ENCODE peak calls at places on chromosomes 11 and 22, in ten cellular contexts. One of them, this sample, is unnamed.

GRCh38 chr22:42796081-42796480 is 61.0 kb downstream of the ARFGAP3 start:
- DNase-seq in hypothalamus: no peak
- DNase-seq in activated CD8-positive, alpha-beta memory T cell treated with anti-CD3 and anti-CD28 coated beads, Interleukin-2, amount 50 U/mL, for 4 hours: no peak
- DNase-seq in GM19239: no peak
- DNase-seq in stimulated activated CD8-positive, alpha-beta memory T cell treated with anti-CD3 and anti-CD28 coated beads, Interleukin-4, amount 100 ng/mL, for 4 hours: no peak
- DNase-seq in GM13976: no peak
- DNase-seq in central memory CD4-positive, alpha-beta T cell: no peak
- DNase-seq in astrocyte of the hippocampus: no peak
- DNase-seq in H1: no peak
- DNase-seq in activated CD4-positive, CD25-positive, alpha-beta regulatory T cell treated with anti-CD3 and anti-CD28 coated beads, Interleukin-2, amount 50 U/mL, for 16 hours: no peak
- DNase-seq in this sample: no peak

GRCh38 chr11:64239662-64240466 is 1.0 kb upstream of the FKBP2 start:
- DNase-seq in hypothalamus: no peak
- DNase-seq in activated CD8-positive, alpha-beta memory T cell treated with anti-CD3 and anti-CD28 coated beads, Interleukin-2, amount 50 U/mL, for 4 hours: no peak
- DNase-seq in GM19239: peak
- DNase-seq in stimulated activated CD8-positive, alpha-beta memory T cell treated with anti-CD3 and anti-CD28 coated beads, Interleukin-4, amount 100 ng/mL, for 4 hours: no peak
- DNase-seq in GM13976: peak
- DNase-seq in central memory CD4-positive, alpha-beta T cell: no peak
- DNase-seq in astrocyte of the hippocampus: no peak
- DNase-seq in H1: no peak
- DNase-seq in activated CD4-positive, CD25-positive, alpha-beta regulatory T cell treated with anti-CD3 and anti-CD28 coated beads, Interleukin-2, amount 50 U/mL, for 16 hours: no peak
- DNase-seq in this sample: no peak

GRCh38 chr11:19938051-19938856 is 222.0 kb downstream of the DBX1 start:
- DNase-seq in hypothalamus: no peak
- DNase-seq in activated CD8-positive, alpha-beta memory T cell treated with anti-CD3 and anti-CD28 coated beads, Interleukin-2, amount 50 U/mL, for 4 hours: peak
- DNase-seq in GM19239: peak
- DNase-seq in stimulated activated CD8-positive, alpha-beta memory T cell treated with anti-CD3 and anti-CD28 coated beads, Interleukin-4, amount 100 ng/mL, for 4 hours: no peak
- DNase-seq in GM13976: peak
- DNase-seq in central memory CD4-positive, alpha-beta T cell: no peak
- DNase-seq in astrocyte of the hippocampus: peak
- DNase-seq in H1: no peak
- DNase-seq in activated CD4-positive, CD25-positive, alpha-beta regulatory T cell treated with anti-CD3 and anti-CD28 coated beads, Interleukin-2, amount 50 U/mL, for 16 hours: no peak
- DNase-seq in this sample: peak

GRCh38 chr11:27352781-27353180 is 10.2 kb downstream of the CCDC34 start:
- DNase-seq in hypothalamus: no peak
- DNase-seq in activated CD8-positive, alpha-beta memory T cell treated with anti-CD3 and anti-CD28 coated beads, Interleukin-2, amount 50 U/mL, for 4 hours: no peak
- DNase-seq in GM19239: no peak
- DNase-seq in stimulated activated CD8-positive, alpha-beta memory T cell treated with anti-CD3 and anti-CD28 coated beads, Interleukin-4, amount 100 ng/mL, for 4 hours: no peak
- DNase-seq in GM13976: no peak
- DNase-seq in central memory CD4-positive, alpha-beta T cell: no peak
- DNase-seq in astrocyte of the hippocampus: no peak
- DNase-seq in H1: no peak
- DNase-seq in activated CD4-positive, CD25-positive, alpha-beta regulatory T cell treated with anti-CD3 and anti-CD28 coated beads, Interleukin-2, amount 50 U/mL, for 16 hours: no peak
- DNase-seq in this sample: no peak

GRCh38 chr11:43626798-43627197 is 53.7 kb upstream of the HSD17B12 start:
- DNase-seq in hypothalamus: no peak
- DNase-seq in activated CD8-positive, alpha-beta memory T cell treated with anti-CD3 and anti-CD28 coated beads, Interleukin-2, amount 50 U/mL, for 4 hours: no peak
- DNase-seq in GM19239: no peak
- DNase-seq in stimulated activated CD8-positive, alpha-beta memory T cell treated with anti-CD3 and anti-CD28 coated beads, Interleukin-4, amount 100 ng/mL, for 4 hours: no peak
- DNase-seq in GM13976: no peak
- DNase-seq in central memory CD4-positive, alpha-beta T cell: no peak
- DNase-seq in astrocyte of the hippocampus: no peak
- DNase-seq in H1: no peak
- DNase-seq in activated CD4-positive, CD25-positive, alpha-beta regulatory T cell treated with anti-CD3 and anti-CD28 coated beads, Interleukin-2, amount 50 U/mL, for 16 hours: no peak
- DNase-seq in this sample: no peak

GRCh38 chr22:41092847-41093371 is 517 bp downstream of the EP300 start:
- DNase-seq in hypothalamus: no peak
- DNase-seq in activated CD8-positive, alpha-beta memory T cell treated with anti-CD3 and anti-CD28 coated beads, Interleukin-2, amount 50 U/mL, for 4 hours: peak
- DNase-seq in GM19239: peak
- DNase-seq in stimulated activated CD8-positive, alpha-beta memory T cell treated with anti-CD3 and anti-CD28 coated beads, Interleukin-4, amount 100 ng/mL, for 4 hours: no peak
- DNase-seq in GM13976: peak
- DNase-seq in central memory CD4-positive, alpha-beta T cell: peak
- DNase-seq in astrocyte of the hippocampus: peak
- DNase-seq in H1: no peak
- DNase-seq in activated CD4-positive, CD25-positive, alpha-beta regulatory T cell treated with anti-CD3 and anti-CD28 coated beads, Interleukin-2, amount 50 U/mL, for 16 hours: no peak
- DNase-seq in this sample: peak

GRCh38 chr11:94767701-94768601 is at the start of gene AMOTL1:
- DNase-seq in hypothalamus: peak
- DNase-seq in activated CD8-positive, alpha-beta memory T cell treated with anti-CD3 and anti-CD28 coated beads, Interleukin-2, amount 50 U/mL, for 4 hours: peak
- DNase-seq in GM19239: peak
- DNase-seq in stimulated activated CD8-positive, alpha-beta memory T cell treated with anti-CD3 and anti-CD28 coated beads, Interleukin-4, amount 100 ng/mL, for 4 hours: no peak
- DNase-seq in GM13976: peak
- DNase-seq in central memory CD4-positive, alpha-beta T cell: no peak
- DNase-seq in astrocyte of the hippocampus: peak
- DNase-seq in H1: peak
- DNase-seq in activated CD4-positive, CD25-positive, alpha-beta regulatory T cell treated with anti-CD3 and anti-CD28 coated beads, Interleukin-2, amount 50 U/mL, for 16 hours: no peak
- DNase-seq in this sample: peak

GRCh38 chr11:120017582-120017981 is 120.3 kb downstream of the TRIM29 start:
- DNase-seq in hypothalamus: no peak
- DNase-seq in activated CD8-positive, alpha-beta memory T cell treated with anti-CD3 and anti-CD28 coated beads, Interleukin-2, amount 50 U/mL, for 4 hours: no peak
- DNase-seq in GM19239: no peak
- DNase-seq in stimulated activated CD8-positive, alpha-beta memory T cell treated with anti-CD3 and anti-CD28 coated beads, Interleukin-4, amount 100 ng/mL, for 4 hours: no peak
- DNase-seq in GM13976: no peak
- DNase-seq in central memory CD4-positive, alpha-beta T cell: no peak
- DNase-seq in astrocyte of the hippocampus: no peak
- DNase-seq in H1: no peak
- DNase-seq in activated CD4-positive, CD25-positive, alpha-beta regulatory T cell treated with anti-CD3 and anti-CD28 coated beads, Interleukin-2, amount 50 U/mL, for 16 hours: no peak
- DNase-seq in this sample: no peak

GRCh38 chr11:2210366-2211112 is 38.9 kb upstream of the TH start:
- DNase-seq in hypothalamus: no peak
- DNase-seq in activated CD8-positive, alpha-beta memory T cell treated with anti-CD3 and anti-CD28 coated beads, Interleukin-2, amount 50 U/mL, for 4 hours: no peak
- DNase-seq in GM19239: no peak
- DNase-seq in stimulated activated CD8-positive, alpha-beta memory T cell treated with anti-CD3 and anti-CD28 coated beads, Interleukin-4, amount 100 ng/mL, for 4 hours: no peak
- DNase-seq in GM13976: peak
- DNase-seq in central memory CD4-positive, alpha-beta T cell: no peak
- DNase-seq in astrocyte of the hippocampus: no peak
- DNase-seq in H1: no peak
- DNase-seq in activated CD4-positive, CD25-positive, alpha-beta regulatory T cell treated with anti-CD3 and anti-CD28 coated beads, Interleukin-2, amount 50 U/mL, for 16 hours: no peak
- DNase-seq in this sample: no peak

GRCh38 chr22:37752189-37753061 is 55.3 kb upstream of the GCAT start:
- DNase-seq in hypothalamus: peak
- DNase-seq in activated CD8-positive, alpha-beta memory T cell treated with anti-CD3 and anti-CD28 coated beads, Interleukin-2, amount 50 U/mL, for 4 hours: no peak
- DNase-seq in GM19239: no peak
- DNase-seq in stimulated activated CD8-positive, alpha-beta memory T cell treated with anti-CD3 and anti-CD28 coated beads, Interleukin-4, amount 100 ng/mL, for 4 hours: no peak
- DNase-seq in GM13976: no peak
- DNase-seq in central memory CD4-positive, alpha-beta T cell: no peak
- DNase-seq in astrocyte of the hippocampus: peak
- DNase-seq in H1: no peak
- DNase-seq in activated CD4-positive, CD25-positive, alpha-beta regulatory T cell treated with anti-CD3 and anti-CD28 coated beads, Interleukin-2, amount 50 U/mL, for 16 hours: no peak
- DNase-seq in this sample: peak

GRCh38 chr22:47038206-47038835 is 275.9 kb downstream of the TBC1D22A start:
- DNase-seq in hypothalamus: no peak
- DNase-seq in activated CD8-positive, alpha-beta memory T cell treated with anti-CD3 and anti-CD28 coated beads, Interleukin-2, amount 50 U/mL, for 4 hours: no peak
- DNase-seq in GM19239: no peak
- DNase-seq in stimulated activated CD8-positive, alpha-beta memory T cell treated with anti-CD3 and anti-CD28 coated beads, Interleukin-4, amount 100 ng/mL, for 4 hours: no peak
- DNase-seq in GM13976: no peak
- DNase-seq in central memory CD4-positive, alpha-beta T cell: no peak
- DNase-seq in astrocyte of the hippocampus: peak
- DNase-seq in H1: no peak
- DNase-seq in activated CD4-positive, CD25-positive, alpha-beta regulatory T cell treated with anti-CD3 and anti-CD28 coated beads, Interleukin-2, amount 50 U/mL, for 16 hours: no peak
- DNase-seq in this sample: no peak

GRCh38 chr11:62392944-62393628 is 25.7 kb upstream of the SCGB1A1 start:
- DNase-seq in hypothalamus: no peak
- DNase-seq in activated CD8-positive, alpha-beta memory T cell treated with anti-CD3 and anti-CD28 coated beads, Interleukin-2, amount 50 U/mL, for 4 hours: no peak
- DNase-seq in GM19239: peak
- DNase-seq in stimulated activated CD8-positive, alpha-beta memory T cell treated with anti-CD3 and anti-CD28 coated beads, Interleukin-4, amount 100 ng/mL, for 4 hours: no peak
- DNase-seq in GM13976: peak
- DNase-seq in central memory CD4-positive, alpha-beta T cell: no peak
- DNase-seq in astrocyte of the hippocampus: no peak
- DNase-seq in H1: no peak
- DNase-seq in activated CD4-positive, CD25-positive, alpha-beta regulatory T cell treated with anti-CD3 and anti-CD28 coated beads, Interleukin-2, amount 50 U/mL, for 16 hours: no peak
- DNase-seq in this sample: peak

GRCh38 chr11:126546191-126546590 is 190.7 kb downstream of the ST3GAL4 start:
- DNase-seq in hypothalamus: no peak
- DNase-seq in activated CD8-positive, alpha-beta memory T cell treated with anti-CD3 and anti-CD28 coated beads, Interleukin-2, amount 50 U/mL, for 4 hours: no peak
- DNase-seq in GM19239: no peak
- DNase-seq in stimulated activated CD8-positive, alpha-beta memory T cell treated with anti-CD3 and anti-CD28 coated beads, Interleukin-4, amount 100 ng/mL, for 4 hours: no peak
- DNase-seq in GM13976: no peak
- DNase-seq in central memory CD4-positive, alpha-beta T cell: no peak
- DNase-seq in astrocyte of the hippocampus: peak
- DNase-seq in H1: no peak
- DNase-seq in activated CD4-positive, CD25-positive, alpha-beta regulatory T cell treated with anti-CD3 and anti-CD28 coated beads, Interleukin-2, amount 50 U/mL, for 16 hours: no peak
- DNase-seq in this sample: peak

GRCh38 chr11:116840224-116840745 is 2.9 kb upstream of the APOA1 start:
- DNase-seq in hypothalamus: peak
- DNase-seq in activated CD8-positive, alpha-beta memory T cell treated with anti-CD3 and anti-CD28 coated beads, Interleukin-2, amount 50 U/mL, for 4 hours: no peak
- DNase-seq in GM19239: no peak
- DNase-seq in stimulated activated CD8-positive, alpha-beta memory T cell treated with anti-CD3 and anti-CD28 coated beads, Interleukin-4, amount 100 ng/mL, for 4 hours: no peak
- DNase-seq in GM13976: no peak
- DNase-seq in central memory CD4-positive, alpha-beta T cell: no peak
- DNase-seq in astrocyte of the hippocampus: no peak
- DNase-seq in H1: no peak
- DNase-seq in activated CD4-positive, CD25-positive, alpha-beta regulatory T cell treated with anti-CD3 and anti-CD28 coated beads, Interleukin-2, amount 50 U/mL, for 16 hours: no peak
- DNase-seq in this sample: no peak

GRCh38 chr11:84261707-84262106 is 975.5 kb upstream of the CCDC90B start:
- DNase-seq in hypothalamus: no peak
- DNase-seq in activated CD8-positive, alpha-beta memory T cell treated with anti-CD3 and anti-CD28 coated beads, Interleukin-2, amount 50 U/mL, for 4 hours: no peak
- DNase-seq in GM19239: no peak
- DNase-seq in stimulated activated CD8-positive, alpha-beta memory T cell treated with anti-CD3 and anti-CD28 coated beads, Interleukin-4, amount 100 ng/mL, for 4 hours: no peak
- DNase-seq in GM13976: no peak
- DNase-seq in central memory CD4-positive, alpha-beta T cell: no peak
- DNase-seq in astrocyte of the hippocampus: no peak
- DNase-seq in H1: peak
- DNase-seq in activated CD4-positive, CD25-positive, alpha-beta regulatory T cell treated with anti-CD3 and anti-CD28 coated beads, Interleukin-2, amount 50 U/mL, for 16 hours: no peak
- DNase-seq in this sample: no peak